ENCODE peak calls at places on chromosome 21, in nine cellular contexts. A is progenitor cell of endocrine pancreas; P is sciatic nerve; L is fibroblast of the conjunctiva; E is GM06990; C is fibroblast of lung; S is stimulated activated naive CD8-positive, alpha-beta T cell treated with anti-CD3 and anti-CD28 coated beads, Interleukin-15, amount 100 ng/mL, for 72 hours; I is AG08395; W is HuH-7. U is an unnamed sample.

GRCh38 chr21:46109251-46110221 is 11.6 kb downstream of the COL6A2 start:
- DNase-seq in A (peak; percentile 6), I (peak; percentile 1), L (no peak), P (no peak), C (no peak), W (no peak), E (no peak), S (no peak), U (no peak)

GRCh38 chr21:45575304-45575992 is 33.2 kb upstream of the SLC19A1 start:
- DNase-seq in W (no peak), S (no peak), I (no peak), C (no peak), L (no peak), P (peak; percentile 41), A (no peak), E (no peak), U (no peak)

GRCh38 chr21:42460391-42461184 is 35.4 kb downstream of the RSPH1 start:
- DNase-seq in A (no peak), L (no peak), C (no peak), I (no peak), P (peak; percentile 30), E (peak; percentile 76), S (no peak), W (no peak), U (no peak)

GRCh38 chr21:46544003-46544402 is 60.9 kb downstream of the S100B start:
- DNase-seq in P (peak; percentile 26), E (no peak), A (no peak), C (no peak), W (no peak), S (no peak), L (no peak), I (no peak), U (no peak)

GRCh38 chr21:44083631-44084291 is 23.4 kb upstream of the PWP2 start:
- DNase-seq in I (no peak), S (peak; percentile 65), C (no peak), A (no peak), L (no peak), E (no peak), P (no peak), W (no peak), U (no peak)

GRCh38 chr21:16438761-16439160 is 709.0 kb downstream of the USP25 start:
- DNase-seq in C (no peak), P (no peak), L (no peak), W (no peak), I (no peak), E (no peak), S (no peak), A (no peak), U (no peak)

GRCh38 chr21:45330075-45330781 is 42.5 kb upstream of the POFUT2 start:
- DNase-seq in I (peak; percentile 81), C (peak; percentile 85), A (peak; percentile 40), S (no peak), P (peak; percentile 61), W (peak; percentile 85), E (no peak), L (peak; percentile 60), U (peak; percentile 89)

GRCh38 chr21:37145635-37146111 is 72.6 kb downstream of the TTC3 start:
- DNase-seq in S (no peak), P (no peak), W (no peak), E (no peak), A (no peak), I (no peak), L (no peak), C (peak; percentile 78), U (no peak)

GRCh38 chr21:41511858-41512257 is 3.9 kb upstream of the TMPRSS2 start:
- DNase-seq in A (no peak), W (no peak), E (no peak), I (no peak), C (no peak), S (no peak), P (no peak), L (no peak), U (no peak)